ENCODE peak calls at places on chromosomes 2 and 18, in five cellular contexts. P is foreskin fibroblast, N is BE2C, D is astrocyte of the cerebellum, T is choroid plexus epithelial cell. S is an unnamed sample.

GRCh38 chr18:36315736-36316135 is 18.2 kb downstream of the FHOD3 start:
- DNase-seq in P (no peak), N (no peak), D (no peak), T (no peak), S (no peak)

GRCh38 chr2:29777164-29777563 is 144.2 kb downstream of the ALK start:
- DNase-seq in P (no peak), N (no peak), D (no peak), T (peak), S (no peak)

GRCh38 chr2:206477296-206477695 is 34.0 kb downstream of the ADAM23 start:
- DNase-seq in P (peak), N (no peak), D (no peak), T (peak), S (peak)

GRCh38 chr2:221397179-221397578 is 174.9 kb downstream of the EPHA4 start:
- DNase-seq in P (no peak), N (no peak), D (no peak), T (no peak), S (no peak)

GRCh38 chr2:205650450-205650849 is 31.9 kb upstream of the NRP2 start:
- DNase-seq in P (peak), N (peak), D (no peak), T (peak), S (peak)

GRCh38 chr2:73260338-73260984 is 23.8 kb downstream of the FBXO41 start:
- DNase-seq in P (peak), N (peak), D (peak), T (peak), S (no peak)

GRCh38 chr18:66833646-66834045 is 229.8 kb upstream of the CDH19 start:
- DNase-seq in P (no peak), N (no peak), D (no peak), T (no peak), S (no peak)

GRCh38 chr18:44895176-44895798 is 214.6 kb downstream of the SETBP1 start:
- DNase-seq in P (peak), N (peak), D (no peak), T (peak), S (no peak)

GRCh38 chr2:197838036-197838435 is 33.6 kb downstream of the PLCL1 start:
- DNase-seq in P (peak), N (no peak), D (no peak), T (peak), S (peak)

GRCh38 chr2:121648611-121649401 is 456 bp downstream of the CLASP1 start:
- DNase-seq in P (peak), N (peak), D (peak), T (peak), S (no peak)

GRCh38 chr2:216538538-216538937 is 39.9 kb downstream of the RPL37A start:
- DNase-seq in P (no peak), N (no peak), D (no peak), T (no peak), S (no peak)

DNA sequence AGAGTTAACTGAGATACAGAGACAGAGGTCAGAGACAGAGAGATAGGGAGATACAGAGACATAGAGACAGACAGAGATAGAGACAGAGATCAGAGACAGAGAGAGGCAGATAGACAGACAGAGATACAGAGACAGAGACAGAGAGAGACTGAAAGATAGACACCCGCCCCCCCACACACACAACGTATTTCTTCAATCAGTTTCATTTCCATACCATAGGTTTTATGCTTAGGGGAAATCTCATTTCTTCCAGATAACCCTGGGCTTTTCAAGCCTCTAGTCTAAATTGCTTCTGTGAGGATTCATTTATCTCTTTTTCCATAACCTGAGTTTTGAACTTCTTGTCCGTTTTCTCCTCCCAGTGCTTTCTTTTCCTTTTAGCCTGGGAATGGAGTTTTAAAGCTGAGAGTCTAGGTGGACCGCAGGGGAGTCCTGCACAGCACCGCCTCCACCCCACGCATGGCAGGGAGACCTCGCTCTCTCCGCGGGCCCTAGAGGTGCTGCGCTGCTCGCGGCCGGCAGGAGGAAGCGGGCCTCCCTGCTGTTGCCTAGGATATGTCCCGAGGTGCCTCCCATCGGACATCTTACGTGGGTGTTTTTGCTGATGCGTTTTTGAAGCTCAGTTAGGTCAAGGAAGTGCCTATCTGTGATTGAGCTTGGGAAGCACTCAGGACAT is 94.7 kb downstream of the CD8B2 start:
- DNase-seq in P (peak), N (peak), D (peak), T (peak), S (peak)
- H3K4me3 ChIP-seq in P (peak), N (peak), D (peak), T (peak), S (peak)

GRCh38 chr2:45650851-45651414 is 542 bp upstream of the PRKCE start:
- DNase-seq in P (peak), N (peak), D (peak), T (peak), S (peak)

GRCh38 chr2:45649457-45649854 is 2.0 kb upstream of the PRKCE start:
- DNase-seq in P (no peak), N (no peak), D (no peak), T (peak), S (no peak)

GRCh38 chr2:45647986-45648520 is 3.4 kb upstream of the PRKCE start:
- DNase-seq in P (peak), N (no peak), D (no peak), T (peak), S (no peak)

GRCh38 chr2:45651415-45652089 is at the start of gene PRKCE:
- DNase-seq in P (no peak), N (peak), D (no peak), T (peak), S (no peak)

GRCh38 chr2:45649855-45650806 is 1.3 kb upstream of the PRKCE start:
- DNase-seq in P (peak), N (peak), D (no peak), T (peak), S (no peak)
- H3K4me3 ChIP-seq in P (peak), N (peak), D (peak), T (peak), S (peak)

GRCh38 chr2:8552264-8552913 is 129.5 kb upstream of the ID2 start:
- DNase-seq in P (no peak), N (no peak), D (no peak), T (no peak), S (no peak)
- H3K4me3 ChIP-seq in P (no peak), N (no peak), D (no peak), T (no peak), S (no peak)

DNA sequence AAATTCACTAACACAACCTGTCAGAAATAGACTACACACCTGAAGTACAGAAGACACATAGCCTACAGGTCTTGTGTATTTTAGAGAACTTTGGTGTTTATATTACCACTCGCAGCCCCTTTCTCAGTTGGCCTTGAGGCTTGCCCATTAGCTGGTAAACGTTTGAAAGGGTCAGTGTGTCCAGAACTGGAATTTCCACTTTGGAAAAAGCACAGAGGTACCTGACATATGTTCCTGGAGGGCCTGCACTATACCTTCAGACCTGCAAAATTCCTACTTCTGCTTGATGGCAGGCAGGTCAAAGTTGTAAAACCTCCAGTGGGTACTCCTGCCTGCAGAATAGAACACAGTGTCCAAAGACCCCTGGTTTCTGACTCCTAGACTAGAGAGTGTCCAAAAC is 3.0 kb downstream of the KCTD1 start:
- DNase-seq in P (no peak), N (no peak), D (no peak), T (no peak), S (no peak)
- H3K4me3 ChIP-seq in P (no peak), N (peak), D (peak), T (no peak), S (no peak)

GRCh38 chr2:160269365-160269764 is 69.3 kb upstream of the ITGB6 start:
- DNase-seq in P (no peak), N (no peak), D (no peak), T (no peak), S (no peak)

GRCh38 chr2:160268382-160268781 is 68.3 kb upstream of the ITGB6 start:
- DNase-seq in P (no peak), N (no peak), D (no peak), T (no peak), S (no peak)

GRCh38 chr2:160269803-160270570 is 69.9 kb upstream of the ITGB6 start:
- DNase-seq in P (peak), N (peak), D (peak), T (peak), S (peak)

GRCh38 chr2:160271166-160272086 is 71.4 kb upstream of the ITGB6 start:
- DNase-seq in P (no peak), N (no peak), D (no peak), T (no peak), S (no peak)

GRCh38 chr2:160270571-160271113 is 70.6 kb upstream of the ITGB6 start:
- DNase-seq in P (no peak), N (peak), D (no peak), T (no peak), S (no peak)
- H3K4me3 ChIP-seq in P (peak), N (peak), D (peak), T (no peak), S (peak)

DNA sequence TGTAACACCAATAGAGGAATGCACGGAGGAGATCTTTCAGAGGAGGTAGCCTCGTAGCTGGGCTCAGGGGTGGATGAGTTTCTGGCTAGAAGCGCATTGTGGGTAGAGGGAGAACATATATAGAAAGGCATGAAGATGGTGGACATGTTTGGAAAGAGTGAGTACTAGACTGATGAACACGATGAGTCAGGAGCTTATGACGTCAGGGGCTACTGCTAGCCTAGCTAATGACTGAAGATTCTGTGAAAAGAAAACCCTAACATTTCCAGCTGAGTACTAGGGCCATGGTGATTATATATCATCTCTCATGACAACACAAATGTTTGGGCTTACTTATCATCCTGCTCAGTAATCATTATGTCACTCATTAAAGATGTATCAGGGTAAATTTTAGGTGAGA is 22.4 kb upstream of the IL1RN start:
- DNase-seq in P (peak), N (no peak), D (no peak), T (peak), S (no peak)
- H3K4me3 ChIP-seq in P (no peak), N (no peak), D (no peak), T (no peak), S (no peak)

GRCh38 chr2:134056226-134056625 is 197.6 kb upstream of the MGAT5 start:
- DNase-seq in P (no peak), N (no peak), D (no peak), T (no peak), S (no peak)

DNA sequence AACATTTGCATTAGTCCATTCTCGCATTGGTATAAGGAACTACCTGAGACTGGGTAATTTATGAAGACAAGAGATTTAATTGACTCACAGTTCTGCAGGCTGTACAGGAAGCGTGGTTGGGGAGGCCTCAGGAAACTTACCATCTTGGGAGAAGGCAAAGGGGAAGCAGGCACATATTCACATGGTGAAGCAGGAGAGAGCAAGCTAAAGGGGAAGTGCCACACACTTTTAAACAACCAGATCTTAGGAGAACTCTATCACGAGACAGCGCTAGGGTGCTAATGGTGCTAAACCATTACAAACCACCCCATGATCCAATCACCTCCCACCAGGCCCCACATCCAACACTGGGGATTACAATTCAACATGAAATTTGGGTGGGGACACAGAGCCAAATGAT is 201.7 kb upstream of the MGAT5 start:
- DNase-seq in P (no peak), N (no peak), D (no peak), T (no peak), S (no peak)
- H3K4me3 ChIP-seq in P (no peak), N (no peak), D (no peak), T (no peak), S (no peak)

GRCh38 chr2:33617401-33617800 is 18.3 kb upstream of the FAM98A start:
- DNase-seq in P (no peak), N (no peak), D (no peak), T (no peak), S (no peak)
- H3K4me3 ChIP-seq in P (no peak), N (no peak), D (no peak), T (no peak), S (no peak)